ENCODE peak calls at places on chromosome 10, in five cellular contexts. R, H, U, O and C are unnamed samples.
A peak's percentile ranks its signal among the peaks of the same experiment; 100 is the strongest.

GRCh38 chr10:62873866-62874265 is 57.7 kb upstream of the EGR2 start:
- DNase-seq in O (no peak), U (no peak), H (no peak), R (no peak), C (no peak)

GRCh38 chr10:1212571-1213141 is 156.5 kb downstream of the WDR37 start:
- DNase-seq in R (no peak), O (no peak), U (no peak), H (no peak), C (no peak)

GRCh38 chr10:72688208-72688651 is 3.7 kb upstream of the MCU start:
- DNase-seq in O (no peak), H (no peak), U (no peak), R (no peak), C (no peak)

GRCh38 chr10:58475322-58476277 is 37.1 kb upstream of the BICC1 start:
- DNase-seq in R (no peak), U (no peak), O (no peak), H (no peak), C (no peak)

GRCh38 chr10:25328361-25328760 is 153.6 kb downstream of the GPR158 start:
- DNase-seq in O (no peak), H (no peak), U (no peak), R (no peak), C (no peak)

GRCh38 chr10:58044072-58044471 is 223.6 kb downstream of the IPMK start:
- DNase-seq in O (no peak), R (no peak), H (no peak), U (no peak), C (no peak)

GRCh38 chr10:72567884-72568283 is 58.0 kb downstream of the MICU1 start:
- DNase-seq in U (no peak), R (no peak), O (no peak), H (no peak), C (no peak)

GRCh38 chr10:15353471-15353870 is 17.6 kb downstream of the FAM171A1 start:
- DNase-seq in R (no peak), U (no peak), O (no peak), H (no peak), C (no peak)

GRCh38 chr10:43809211-43809930 is 160.7 kb upstream of the ZNF32 start:
- DNase-seq in O (no peak), R (no peak), H (no peak), U (no peak), C (no peak)

GRCh38 chr10:71770789-71771188 is 2.5 kb downstream of the VSIR start:
- DNase-seq in U (peak; percentile 62), R (no peak), H (no peak), O (no peak), C (no peak)

GRCh38 chr10:109374215-109374614 is 549.1 kb downstream of the XPNPEP1 start:
- DNase-seq in R (no peak), U (no peak), H (no peak), O (no peak), C (no peak)